ENCODE peak calls at places on chromosomes 3 and 15, in four cellular contexts. K is NCI-H524 treated with DMSO at 0.1 percent for 48 hours, S is lower leg skin, D is 8988T. I is an unnamed sample.

GRCh38 chr3:4950948-4951347 is 28.3 kb upstream of the BHLHE40 start:
- DNase-seq in K (no peak), S (no peak), D (no peak), I (no peak)

GRCh38 chr3:169744332-169745054 is 20.4 kb downstream of the TERC start:
- DNase-seq in K (no peak), S (no peak), D (no peak), I (no peak)

GRCh38 chr15:60390931-60391501 is 6.8 kb downstream of the ANXA2 start:
- DNase-seq in K (no peak), S (no peak), D (no peak), I (peak)

GRCh38 chr15:51830279-51830806 is 890 bp downstream of the TMOD3 start:
- DNase-seq in K (no peak), S (no peak), D (no peak), I (no peak)

GRCh38 chr3:25448750-25449684 is 21.0 kb downstream of the RARB start:
- DNase-seq in K (no peak), S (peak), D (no peak), I (peak)

GRCh38 chr3:123527046-123527445 is 57.8 kb downstream of the HACD2 start:
- DNase-seq in K (no peak), S (no peak), D (no peak), I (no peak)

GRCh38 chr3:120198305-120198878 is 86.6 kb downstream of the GPR156 start:
- DNase-seq in K (peak), S (no peak), D (no peak), I (no peak)

GRCh38 chr3:49620728-49621127 is 53.4 kb upstream of the APEH start:
- DNase-seq in K (no peak), S (no peak), D (no peak), I (no peak)

GRCh38 chr3:55721716-55722484 is 234.8 kb upstream of the WNT5A start:
- DNase-seq in K (no peak), S (peak), D (peak), I (no peak)

GRCh38 chr3:132343018-132343612 is 25.9 kb downstream of the ACP3 start:
- DNase-seq in K (peak), S (peak), D (no peak), I (peak)

GRCh38 chr15:89770041-89770440 is 6.1 kb upstream of the MESP2 start:
- DNase-seq in K (no peak), S (no peak), D (no peak), I (no peak)

GRCh38 chr3:77459926-77460325 is 420.0 kb downstream of the ROBO2 start:
- DNase-seq in K (no peak), S (no peak), D (no peak), I (no peak)

GRCh38 chr3:188746291-188746783 is 425.4 kb upstream of the TPRG1 start:
- DNase-seq in K (no peak), S (no peak), D (no peak), I (no peak)

I was measured in tibial artery.